ENCODE peak calls at places on chromosome 10, in four cellular contexts. E is GM12878, G is HepG2, B is K562. U is an unnamed sample.

GRCh38 chr10:3045471-3046209 is 21.7 kb upstream of the PFKP start:
- DNase-seq in E (no peak), G (peak), B (peak), U (no peak)

GRCh38 chr10:110794808-110795207 is 76.9 kb upstream of the PDCD4 start:
- DNase-seq in E (no peak), G (no peak), B (no peak), U (no peak)

GRCh38 chr10:44468965-44469364 is 84.1 kb upstream of the CXCL12 start:
- DNase-seq in E (no peak), G (no peak), B (no peak), U (no peak)

GRCh38 chr10:46323176-46323575 is 36.4 kb downstream of the ANTXRL start:
- DNase-seq in E (no peak), G (no peak), B (no peak), U (no peak)

GRCh38 chr10:61257956-61258496 is 195.2 kb downstream of the TMEM26 start:
- DNase-seq in E (no peak), G (no peak), B (no peak), U (no peak)

GRCh38 chr10:80407836-80408197 is 534 bp upstream of the PRXL2A start:
- DNase-seq in E (no peak), G (peak), B (no peak), U (no peak)

GRCh38 chr10:100043796-100044195 is 34.0 kb upstream of the DNMBP start:
- DNase-seq in E (no peak), G (no peak), B (no peak), U (no peak)

GRCh38 chr10:57785068-57785467 is 482.6 kb downstream of the IPMK start:
- DNase-seq in E (no peak), G (no peak), B (no peak), U (no peak)

GRCh38 chr10:33094263-33095051 is 136.4 kb upstream of the ITGB1 start:
- DNase-seq in E (no peak), G (no peak), B (no peak), U (no peak)

GRCh38 chr10:58752665-58753064 is 240.0 kb downstream of the BICC1 start:
- DNase-seq in E (no peak), G (no peak), B (no peak), U (no peak)

GRCh38 chr10:60940435-60940834 is 3.5 kb downstream of the RHOBTB1 start:
- DNase-seq in E (no peak), G (no peak), B (no peak), U (no peak)

GRCh38 chr10:97297556-97298222 is 5.3 kb upstream of the ARHGAP19 start:
- DNase-seq in E (no peak), G (peak), B (peak), U (no peak)

GRCh38 chr10:12902135-12902572 is 99.4 kb downstream of the CCDC3 start:
- DNase-seq in E (peak), G (peak), B (peak), U (peak)

GRCh38 chr10:123149568-123150228 is 1.8 kb downstream of the HMX2 start:
- DNase-seq in E (no peak), G (no peak), B (no peak), U (no peak)

GRCh38 chr10:94133239-94133638 is 139.5 kb downstream of the PLCE1 start:
- DNase-seq in E (no peak), G (no peak), B (no peak), U (no peak)

GRCh38 chr10:1475095-1475583 is 262.2 kb downstream of the ADARB2 start:
- DNase-seq in E (no peak), G (no peak), B (no peak), U (no peak)

GRCh38 chr10:69317175-69318086 is 39.1 kb downstream of the HK1 start:
- DNase-seq in E (no peak), G (no peak), B (peak), U (no peak)

GRCh38 chr10:125757742-125758141 is 17.9 kb downstream of the MMP21 start:
- DNase-seq in E (no peak), G (no peak), B (no peak), U (no peak)

GRCh38 chr10:14022954-14023353 is 307.8 kb downstream of the FRMD4A start:
- DNase-seq in E (no peak), G (no peak), B (no peak), U (no peak)

GRCh38 chr10:31829776-31830175 is 98.9 kb downstream of the ARHGAP12 start:
- DNase-seq in E (no peak), G (no peak), B (no peak), U (no peak)

GRCh38 chr10:62613429-62613828 is 191.1 kb upstream of the ADO start:
- DNase-seq in E (no peak), G (no peak), B (no peak), U (no peak)

GRCh38 chr10:69379800-69380199 is 36.9 kb downstream of the TACR2 start:
- DNase-seq in E (no peak), G (no peak), B (no peak), U (no peak)

GRCh38 chr10:72426982-72427381 is 72.3 kb upstream of the DNAJB12 start:
- DNase-seq in E (no peak), G (no peak), B (no peak), U (no peak)

GRCh38 chr10:91592282-91593020 is 40.4 kb downstream of the PPP1R3C start:
- DNase-seq in E (no peak), G (no peak), B (no peak), U (no peak)

GRCh38 chr10:77082601-77083252 is 554.9 kb downstream of the KCNMA1 start:
- DNase-seq in E (no peak), G (no peak), B (no peak), U (no peak)

GRCh38 chr10:130432271-130432670 is 296.1 kb downstream of the GLRX3 start:
- DNase-seq in E (no peak), G (no peak), B (no peak), U (no peak)

GRCh38 chr10:111531690-111532089 is 454.9 kb downstream of the ADRA2A start:
- DNase-seq in E (no peak), G (no peak), B (no peak), U (no peak)

GRCh38 chr10:48779546-48780152 is 95.0 kb downstream of the WDFY4 start:
- DNase-seq in E (no peak), G (no peak), B (no peak), U (no peak)

GRCh38 chr10:131991726-131992125 is 10.0 kb upstream of the BNIP3 start:
- DNase-seq in E (no peak), G (no peak), B (no peak), U (no peak)

GRCh38 chr10:86946215-86947170 is 10.9 kb downstream of the MMRN2 start:
- DNase-seq in E (no peak), G (no peak), B (no peak), U (no peak)

GRCh38 chr10:28910960-28911359 is 233.6 kb downstream of the BAMBI start:
- DNase-seq in E (no peak), G (no peak), B (no peak), U (no peak)
- TF ChIP-seq BHLHE40 in E (no peak), G (no peak), B (no peak), U (no peak)

DNA sequence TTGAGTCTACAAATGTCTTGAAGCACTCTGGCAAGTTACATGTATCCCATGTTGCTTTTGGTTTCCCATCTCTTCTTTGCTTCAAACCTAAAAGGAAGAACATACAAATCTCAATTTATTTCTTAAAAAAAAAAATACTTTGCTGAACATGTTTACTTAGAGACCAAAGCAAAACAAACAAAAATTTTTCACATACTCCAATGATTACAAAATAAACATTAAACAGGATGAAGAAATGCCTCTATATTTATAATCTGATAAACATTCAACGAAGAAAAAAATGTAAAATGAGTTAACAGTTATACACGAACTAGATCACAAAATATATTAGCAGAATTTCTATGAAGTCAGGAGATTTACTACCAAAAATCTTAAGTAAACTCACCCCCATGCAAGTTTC is 31.3 kb downstream of the FAM204A start:
- DNase-seq in E (no peak), G (no peak), B (no peak), U (no peak)
- TF ChIP-seq SP1 in E (no peak), G (no peak), B (no peak), U (no peak)

DNA sequence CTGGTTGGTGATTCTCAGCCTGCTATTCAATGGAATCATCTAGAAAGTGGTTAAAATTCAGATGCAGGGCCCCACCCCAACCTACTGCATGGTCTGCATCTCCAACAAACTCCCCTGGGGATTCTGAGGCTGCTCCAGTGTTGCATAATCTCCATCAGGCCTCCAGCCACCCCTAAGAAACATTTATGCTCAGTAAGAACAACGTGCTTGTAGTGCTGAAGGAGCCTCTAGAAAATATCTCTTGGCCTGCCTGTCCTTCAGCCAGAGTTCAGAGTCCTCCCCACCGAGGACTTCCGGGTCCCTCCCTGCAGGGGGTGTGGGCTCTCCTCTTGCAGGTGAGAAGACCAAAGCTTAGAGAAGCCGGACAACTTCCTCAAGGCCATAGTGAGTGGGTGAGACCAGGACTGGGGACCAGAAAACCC is 159.8 kb downstream of the SH3PXD2A start:
- DNase-seq in E (no peak), G (no peak), B (peak), U (no peak)
- TF ChIP-seq BHLHE40 in E (no peak), G (no peak), B (no peak), U (no peak)

GRCh38 chr10:117541405-117541908 is 1.1 kb upstream of the EMX2 start:
- DNase-seq in E (no peak), G (no peak), B (no peak), U (peak)

GRCh38 chr10:117542706-117543244 is at the start of gene EMX2:
- DNase-seq in E (no peak), G (no peak), B (no peak), U (no peak)

GRCh38 chr10:117543245-117543998 is 876 bp downstream of the EMX2 start:
- DNase-seq in E (no peak), G (no peak), B (no peak), U (peak)

GRCh38 chr10:117540640-117541404 is 1.7 kb upstream of the EMX2 start:
- DNase-seq in E (no peak), G (no peak), B (no peak), U (no peak)

DNA sequence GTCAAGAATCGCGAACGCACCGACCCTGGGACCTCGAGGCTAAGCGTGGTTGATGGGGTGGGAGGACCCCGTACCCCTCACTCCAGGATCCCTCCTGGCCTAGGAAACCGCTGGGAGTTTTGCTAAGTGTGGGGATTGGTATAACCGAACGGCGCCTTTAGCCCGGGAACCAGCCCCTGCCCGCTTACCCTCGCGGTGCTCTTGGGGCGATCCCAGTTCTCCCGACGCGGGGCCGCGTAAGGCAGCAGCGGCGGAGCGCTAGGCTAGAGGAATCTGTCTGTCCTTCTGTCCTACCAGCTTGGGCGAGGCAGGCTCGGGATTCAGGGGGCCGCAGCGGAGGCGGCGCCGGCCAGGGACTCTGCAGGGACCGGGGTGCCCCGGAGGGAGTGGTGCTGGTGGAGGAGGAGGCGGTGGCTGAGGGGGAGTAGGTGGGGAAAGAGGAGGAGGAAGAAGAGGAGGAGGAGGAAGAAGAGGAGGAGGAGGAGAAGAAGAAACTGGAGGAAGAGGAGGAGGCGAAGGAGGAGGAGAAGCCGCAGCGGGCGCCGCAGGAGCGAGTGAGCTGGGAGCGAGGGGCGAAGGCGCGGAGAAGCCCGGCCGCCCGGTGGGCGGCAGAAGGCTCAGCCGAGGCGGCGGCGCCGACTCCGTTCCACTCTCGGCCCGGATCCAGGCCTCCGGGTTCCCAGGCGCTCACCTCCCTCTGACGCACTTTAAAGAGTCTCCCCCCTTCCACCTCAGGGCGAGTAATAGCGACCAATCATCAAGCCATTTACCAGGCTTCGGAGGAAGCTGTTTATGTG is 439 bp upstream of the EMX2 start:
- DNase-seq in E (no peak), G (no peak), B (peak), U (peak)
- TF ChIP-seq SP1 in E (peak), G (no peak), B (no peak), U (no peak)

DNA sequence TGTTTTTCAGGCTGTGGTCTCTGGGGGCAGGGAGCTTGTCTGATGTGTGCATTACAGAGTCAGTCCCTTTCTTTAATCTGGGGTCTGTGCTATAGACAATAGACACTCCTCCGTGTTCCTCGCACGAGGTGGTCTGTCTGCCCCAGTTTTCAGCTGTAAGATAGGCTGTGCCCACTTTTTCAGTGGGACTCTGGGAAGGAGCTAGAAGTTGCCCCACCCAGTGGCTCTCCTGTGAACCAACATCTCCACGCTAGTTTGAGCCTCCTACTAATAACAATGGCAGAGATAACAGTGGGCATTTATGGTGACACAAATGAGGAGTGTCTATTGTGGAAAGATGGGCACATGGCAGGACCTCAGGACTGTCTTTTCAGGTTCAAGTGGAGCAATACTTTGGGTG is 44.0 kb downstream of the ADRB1 start:
- DNase-seq in E (no peak), G (no peak), B (no peak), U (no peak)
- TF ChIP-seq BHLHE40 in E (no peak), G (no peak), B (no peak), U (no peak)

GRCh38 chr10:84226616-84227015 is 1.3 kb upstream of the LRIT2 start:
- DNase-seq in E (no peak), G (no peak), B (no peak), U (no peak)

GRCh38 chr10:84227810-84228209 is 2.5 kb upstream of the LRIT2 start:
- DNase-seq in E (no peak), G (no peak), B (no peak), U (no peak)

GRCh38 chr10:84225424-84226173 is at the start of gene LRIT2:
- DNase-seq in E (no peak), G (no peak), B (no peak), U (no peak)

GRCh38 chr10:84221916-84222315 is 3.4 kb downstream of the LRIT2 start:
- DNase-seq in E (no peak), G (no peak), B (no peak), U (no peak)

DNA sequence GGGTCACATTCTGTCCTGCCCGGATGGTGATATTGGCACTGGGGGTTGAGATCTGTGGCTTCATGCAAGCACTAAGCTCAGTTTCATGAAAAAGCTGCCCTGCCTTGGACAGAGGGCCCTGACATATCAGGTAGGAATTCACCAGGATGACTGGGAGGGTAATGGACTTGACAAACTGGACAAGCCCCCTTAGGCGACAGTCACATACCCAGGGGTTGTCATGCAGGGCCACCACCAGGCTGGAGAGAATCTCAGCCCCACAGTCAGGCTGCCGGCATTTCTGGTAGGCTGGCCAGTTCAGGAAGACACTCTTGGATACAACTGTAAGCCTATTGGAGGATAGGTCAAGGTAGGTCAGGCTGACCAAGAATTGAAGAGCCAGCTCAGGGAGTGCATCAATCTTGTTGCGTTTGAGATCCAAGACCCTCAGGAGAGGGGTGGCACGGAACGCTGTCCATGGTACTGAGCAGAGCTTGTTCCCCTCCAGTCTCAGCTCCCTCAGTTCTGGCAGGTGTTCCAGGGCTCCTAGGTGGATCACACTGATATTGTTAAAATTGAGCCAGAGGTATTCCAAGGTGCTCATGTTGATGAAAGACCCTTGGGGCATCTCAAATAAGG is 824 bp downstream of the LRIT2 start:
- DNase-seq in E (no peak), G (no peak), B (peak), U (peak)
- TF ChIP-seq SP1 in E (no peak), G (no peak), B (no peak), U (no peak)